ENCODE peak calls at places on chromosomes 1 and 21, in five cellular contexts. U is endothelial cell, X is posterior vena cava, D is tibial artery, S is ELF-1. I is an unnamed sample.

GRCh38 chr1:43135857-43136781 is 36.0 kb downstream of the EBNA1BP2 start:
- DNase-seq in U (no peak), X (no peak), D (no peak), S (no peak), I (no peak)

GRCh38 chr21:23455676-23456075 is 2151.6 kb downstream of the MRPL39 start:
- DNase-seq in U (no peak), X (no peak), D (no peak), S (no peak), I (no peak)

GRCh38 chr1:172269644-172270043 is 150.8 kb upstream of the C1orf105 start:
- DNase-seq in U (no peak), X (no peak), D (no peak), S (no peak), I (no peak)

GRCh38 chr1:81801834-81802531 is 1.2 kb downstream of the ADGRL2 start:
- DNase-seq in U (peak), X (peak), D (peak), S (peak), I (peak)

GRCh38 chr1:94863297-94863911 is 43.2 kb downstream of the SLC44A3 start:
- DNase-seq in U (no peak), X (no peak), D (no peak), S (no peak), I (no peak)

GRCh38 chr1:36988311-36988710 is 46.0 kb downstream of the GRIK3 start:
- DNase-seq in U (no peak), X (no peak), D (no peak), S (no peak), I (no peak)

GRCh38 chr1:157091186-157091585 is 8.4 kb downstream of the ETV3L start:
- DNase-seq in U (no peak), X (peak), D (no peak), S (no peak), I (peak)

GRCh38 chr1:50438945-50439344 is 15.7 kb upstream of the DMRTA2 start:
- DNase-seq in U (no peak), X (no peak), D (no peak), S (no peak), I (no peak)

GRCh38 chr1:113812661-113813135 is 422 bp upstream of the RSBN1 start:
- DNase-seq in U (no peak), X (no peak), D (no peak), S (no peak), I (peak)

GRCh38 chr1:10761503-10762152 is 34.8 kb downstream of the CASZ1 start:
- DNase-seq in U (peak), X (no peak), D (no peak), S (no peak), I (no peak)

GRCh38 chr1:222279591-222279990 is 268.3 kb downstream of the HHIPL2 start:
- DNase-seq in U (no peak), X (no peak), D (no peak), S (no peak), I (no peak)

GRCh38 chr1:186985889-186986491 is 157.2 kb downstream of the PLA2G4A start:
- DNase-seq in U (peak), X (no peak), D (no peak), S (peak), I (peak)

GRCh38 chr1:231040019-231040799 is at the start of gene FAM89A:
- DNase-seq in U (peak), X (peak), D (peak), S (no peak), I (peak)

GRCh38 chr1:43446388-43446740 is 7.4 kb downstream of the HYI start:
- DNase-seq in U (no peak), X (peak), D (peak), S (no peak), I (no peak)

GRCh38 chr1:109977225-109977624 is 7.3 kb upstream of the AHCYL1 start:
- DNase-seq in U (no peak), X (no peak), D (peak), S (no peak), I (no peak)

GRCh38 chr1:79235221-79236002 is 228.9 kb upstream of the ADGRL4 start:
- DNase-seq in U (no peak), X (no peak), D (no peak), S (no peak), I (no peak)

GRCh38 chr1:59146651-59147358 is 150.1 kb upstream of the FGGY start:
- DNase-seq in U (peak), X (peak), D (peak), S (peak), I (no peak)

GRCh38 chr1:114232691-114233090 is 79.0 kb upstream of the SYT6 start:
- DNase-seq in U (no peak), X (no peak), D (no peak), S (no peak), I (no peak)

GRCh38 chr1:36450919-36451305 is 661 bp upstream of the OSCP1 start:
- DNase-seq in U (no peak), X (no peak), D (no peak), S (no peak), I (no peak)

GRCh38 chr1:78856096-78856495 is 150.4 kb downstream of the ADGRL4 start:
- DNase-seq in U (no peak), X (no peak), D (no peak), S (no peak), I (no peak)

I was measured in NCI-H82.